ENCODE peak calls at places on chromosome 10, in five cellular contexts. Y is heart left ventricle, A is MM.1S, Z is fibroblast of lung, N is IMR-90. G is an unnamed sample.

GRCh38 chr10:86681047-86681446 is 12.7 kb downstream of the LDB3 start:
- DNase-seq in Z (no peak), Y (peak), N (no peak), A (no peak), G (no peak)

GRCh38 chr10:125817318-125817946 is 5.6 kb downstream of the UROS start:
- DNase-seq in Y (no peak), N (no peak), Z (no peak), A (no peak), G (no peak)

GRCh38 chr10:29254123-29255046 is 34.5 kb upstream of the LYZL1 start:
- DNase-seq in A (no peak), N (no peak), Z (peak), Y (no peak), G (no peak)

GRCh38 chr10:124123141-124123540 is 29.7 kb upstream of the CHST15 start:
- DNase-seq in Z (no peak), N (no peak), Y (no peak), A (no peak), G (no peak)

GRCh38 chr10:122336961-122337360 is 37.5 kb upstream of the PLEKHA1 start:
- DNase-seq in Z (no peak), N (no peak), Y (no peak), A (no peak), G (no peak)

GRCh38 chr10:94088926-94089381 is 95.2 kb downstream of the PLCE1 start:
- DNase-seq in Z (peak), N (peak), Y (no peak), A (no peak), G (no peak)

GRCh38 chr10:132420469-132421376 is 23.7 kb downstream of the PWWP2B start:
- DNase-seq in Y (no peak), A (no peak), Z (peak), N (no peak), G (no peak)

GRCh38 chr10:14936584-14936983 is 17.3 kb downstream of the DCLRE1C start:
- DNase-seq in A (no peak), Z (no peak), N (no peak), Y (no peak), G (no peak)

GRCh38 chr10:98916751-98917150 is 318.9 kb downstream of the HPSE2 start:
- DNase-seq in N (peak), Z (peak), Y (no peak), A (peak), G (no peak)
- TF ChIP-seq CTCF in N (no peak), Z (peak), Y (no peak), A (peak), G (no peak)

GRCh38 chr10:21501731-21502370 is 23.6 kb downstream of the SKIDA1 start:
- DNase-seq in N (no peak), A (no peak), Z (no peak), Y (no peak), G (no peak)
- TF ChIP-seq CTCF in N (no peak), A (no peak), Z (no peak), Y (no peak), G (no peak)

GRCh38 chr10:96130326-96130758 is 245 bp downstream of the ZNF518A start:
- DNase-seq in N (peak), Y (peak), A (peak), Z (no peak), G (peak)
- TF ChIP-seq CTCF in N (no peak), Y (no peak), A (no peak), Z (no peak), G (peak)

GRCh38 chr10:74213571-74214162 is 62.6 kb downstream of the ADK start:
- DNase-seq in N (peak), Y (no peak), Z (peak), A (peak), G (no peak)
- TF ChIP-seq CTCF in N (peak), Y (peak), Z (peak), A (peak), G (peak)